ENCODE peak calls at places on chromosome 11, in eight cellular contexts. One of them, this sample, is unnamed.

GRCh38 chr11:2305140-2305861 is 3.5 kb downstream of the TSPAN32 start:
- DNase-seq in transverse colon: peak
- DNase-seq in GM12891: peak
- DNase-seq in testis: peak
- DNase-seq in Peyer's patch: peak
- DNase-seq in IMR-90: peak
- DNase-seq in HCT116: no peak
- DNase-seq in upper lobe of left lung: peak
- DNase-seq in this sample: peak

GRCh38 chr11:71467164-71467563 is 14.2 kb downstream of the NADSYN1 start:
- DNase-seq in IMR-90: no peak
- DNase-seq in Peyer's patch: no peak
- DNase-seq in transverse colon: no peak
- DNase-seq in testis: no peak
- DNase-seq in upper lobe of left lung: no peak
- DNase-seq in HCT116: no peak
- DNase-seq in GM12891: no peak
- DNase-seq in this sample: no peak

GRCh38 chr11:6431861-6432260 is 8.9 kb downstream of the HPX start:
- DNase-seq in GM12891: no peak
- DNase-seq in IMR-90: peak
- DNase-seq in upper lobe of left lung: no peak
- DNase-seq in Peyer's patch: no peak
- DNase-seq in testis: no peak
- DNase-seq in HCT116: peak
- DNase-seq in transverse colon: no peak
- DNase-seq in this sample: no peak

GRCh38 chr11:64876835-64877341 is 1.5 kb downstream of the EHD1 start:
- DNase-seq in Peyer's patch: peak
- DNase-seq in IMR-90: peak
- DNase-seq in transverse colon: peak
- DNase-seq in HCT116: no peak
- DNase-seq in GM12891: no peak
- DNase-seq in upper lobe of left lung: peak
- DNase-seq in testis: peak
- DNase-seq in this sample: no peak

GRCh38 chr11:110251837-110252236 is 44.6 kb downstream of the RDX start:
- DNase-seq in HCT116: peak
- DNase-seq in upper lobe of left lung: no peak
- DNase-seq in Peyer's patch: no peak
- DNase-seq in testis: no peak
- DNase-seq in IMR-90: peak
- DNase-seq in GM12891: no peak
- DNase-seq in transverse colon: no peak
- DNase-seq in this sample: peak

GRCh38 chr11:76161261-76161961 is 44.9 kb downstream of the WNT11 start:
- DNase-seq in transverse colon: no peak
- DNase-seq in testis: no peak
- DNase-seq in Peyer's patch: no peak
- DNase-seq in HCT116: no peak
- DNase-seq in upper lobe of left lung: peak
- DNase-seq in GM12891: no peak
- DNase-seq in IMR-90: no peak
- DNase-seq in this sample: peak

GRCh38 chr11:120413480-120413879 is 77.3 kb downstream of the ARHGEF12 start:
- DNase-seq in upper lobe of left lung: no peak
- DNase-seq in IMR-90: peak
- DNase-seq in transverse colon: no peak
- DNase-seq in GM12891: no peak
- DNase-seq in Peyer's patch: no peak
- DNase-seq in testis: no peak
- DNase-seq in HCT116: no peak
- DNase-seq in this sample: no peak

GRCh38 chr11:17867346-17867745 is 132.8 kb downstream of the KCNC1 start:
- DNase-seq in GM12891: no peak
- DNase-seq in IMR-90: no peak
- DNase-seq in Peyer's patch: no peak
- DNase-seq in upper lobe of left lung: no peak
- DNase-seq in HCT116: no peak
- DNase-seq in testis: no peak
- DNase-seq in transverse colon: no peak
- DNase-seq in this sample: no peak

GRCh38 chr11:72483412-72484186 is 49.3 kb upstream of the CLPB start:
- DNase-seq in transverse colon: no peak
- DNase-seq in HCT116: no peak
- DNase-seq in IMR-90: peak
- DNase-seq in upper lobe of left lung: no peak
- DNase-seq in testis: no peak
- DNase-seq in GM12891: no peak
- DNase-seq in Peyer's patch: no peak
- DNase-seq in this sample: peak

GRCh38 chr11:31619980-31620379 is 110.4 kb downstream of the ELP4 start:
- DNase-seq in HCT116: no peak
- DNase-seq in GM12891: no peak
- DNase-seq in upper lobe of left lung: no peak
- DNase-seq in Peyer's patch: no peak
- DNase-seq in transverse colon: no peak
- DNase-seq in testis: no peak
- DNase-seq in IMR-90: no peak
- DNase-seq in this sample: no peak

GRCh38 chr11:1326435-1327063 is 17.1 kb upstream of the TOLLIP start:
- DNase-seq in HCT116: no peak
- DNase-seq in Peyer's patch: no peak
- DNase-seq in testis: no peak
- DNase-seq in GM12891: no peak
- DNase-seq in transverse colon: no peak
- DNase-seq in upper lobe of left lung: no peak
- DNase-seq in IMR-90: peak
- DNase-seq in this sample: no peak

GRCh38 chr11:112878228-112878627 is 83.0 kb upstream of the NCAM1 start:
- DNase-seq in Peyer's patch: no peak
- DNase-seq in HCT116: no peak
- DNase-seq in GM12891: no peak
- DNase-seq in transverse colon: no peak
- DNase-seq in testis: no peak
- DNase-seq in IMR-90: no peak
- DNase-seq in upper lobe of left lung: no peak
- DNase-seq in this sample: no peak

GRCh38 chr11:101180481-101180880 is 50.9 kb upstream of the PGR start:
- DNase-seq in upper lobe of left lung: no peak
- DNase-seq in transverse colon: no peak
- DNase-seq in HCT116: no peak
- DNase-seq in testis: no peak
- DNase-seq in IMR-90: no peak
- DNase-seq in GM12891: no peak
- DNase-seq in Peyer's patch: no peak
- DNase-seq in this sample: no peak

GRCh38 chr11:32630844-32631243 is 47.2 kb downstream of the EIF3M start:
- DNase-seq in transverse colon: no peak
- DNase-seq in HCT116: no peak
- DNase-seq in IMR-90: no peak
- DNase-seq in testis: no peak
- DNase-seq in Peyer's patch: no peak
- DNase-seq in upper lobe of left lung: no peak
- DNase-seq in GM12891: no peak
- DNase-seq in this sample: no peak

GRCh38 chr11:95923730-95924413 is at the start of gene MTMR2:
- DNase-seq in Peyer's patch: peak
- DNase-seq in IMR-90: peak
- DNase-seq in transverse colon: peak
- DNase-seq in upper lobe of left lung: peak
- DNase-seq in GM12891: peak
- DNase-seq in testis: peak
- DNase-seq in HCT116: peak
- DNase-seq in this sample: peak
- TF ChIP-seq POLR2A in Peyer's patch: peak
- TF ChIP-seq POLR2A in IMR-90: peak
- TF ChIP-seq POLR2A in transverse colon: peak
- TF ChIP-seq POLR2A in upper lobe of left lung: peak
- TF ChIP-seq POLR2A in GM12891: peak
- TF ChIP-seq POLR2A in testis: no peak
- TF ChIP-seq POLR2A in HCT116: peak
- TF ChIP-seq POLR2A in this sample: peak

GRCh38 chr11:106446961-106447360 is 369.5 kb downstream of the AASDHPPT start:
- DNase-seq in IMR-90: no peak
- DNase-seq in GM12891: no peak
- DNase-seq in testis: no peak
- DNase-seq in HCT116: no peak
- DNase-seq in upper lobe of left lung: no peak
- DNase-seq in transverse colon: no peak
- DNase-seq in Peyer's patch: no peak
- DNase-seq in this sample: no peak
- TF ChIP-seq POLR2A in IMR-90: no peak
- TF ChIP-seq POLR2A in GM12891: no peak
- TF ChIP-seq POLR2A in testis: no peak
- TF ChIP-seq POLR2A in HCT116: no peak
- TF ChIP-seq POLR2A in upper lobe of left lung: no peak
- TF ChIP-seq POLR2A in transverse colon: no peak
- TF ChIP-seq POLR2A in Peyer's patch: no peak
- TF ChIP-seq POLR2A in this sample: no peak

GRCh38 chr11:114296190-114296978 is at the start of gene NNMT:
- DNase-seq in HCT116: no peak
- DNase-seq in upper lobe of left lung: no peak
- DNase-seq in IMR-90: peak
- DNase-seq in transverse colon: peak
- DNase-seq in testis: peak
- DNase-seq in GM12891: no peak
- DNase-seq in Peyer's patch: no peak
- DNase-seq in this sample: no peak
- TF ChIP-seq POLR2A in HCT116: no peak
- TF ChIP-seq POLR2A in upper lobe of left lung: no peak
- TF ChIP-seq POLR2A in IMR-90: peak
- TF ChIP-seq POLR2A in transverse colon: peak
- TF ChIP-seq POLR2A in testis: no peak
- TF ChIP-seq POLR2A in GM12891: no peak
- TF ChIP-seq POLR2A in Peyer's patch: peak
- TF ChIP-seq POLR2A in this sample: no peak

GRCh38 chr11:3855808-3856491 is 486 bp downstream of the STIM1 start:
- DNase-seq in transverse colon: peak
- DNase-seq in GM12891: no peak
- DNase-seq in Peyer's patch: peak
- DNase-seq in HCT116: no peak
- DNase-seq in IMR-90: no peak
- DNase-seq in testis: peak
- DNase-seq in upper lobe of left lung: no peak
- DNase-seq in this sample: peak

GRCh38 chr11:3854660-3854976 is 846 bp upstream of the STIM1 start:
- DNase-seq in transverse colon: no peak
- DNase-seq in Peyer's patch: no peak
- DNase-seq in IMR-90: no peak
- DNase-seq in GM12891: no peak
- DNase-seq in testis: no peak
- DNase-seq in upper lobe of left lung: no peak
- DNase-seq in HCT116: no peak
- DNase-seq in this sample: no peak

GRCh38 chr11:3853545-3853842 is 2.0 kb upstream of the STIM1 start:
- DNase-seq in HCT116: no peak
- DNase-seq in upper lobe of left lung: no peak
- DNase-seq in Peyer's patch: no peak
- DNase-seq in GM12891: no peak
- DNase-seq in testis: no peak
- DNase-seq in transverse colon: no peak
- DNase-seq in IMR-90: no peak
- DNase-seq in this sample: no peak

GRCh38 chr11:3853935-3854659 is 1.4 kb upstream of the STIM1 start:
- DNase-seq in IMR-90: no peak
- DNase-seq in Peyer's patch: peak
- DNase-seq in upper lobe of left lung: no peak
- DNase-seq in transverse colon: peak
- DNase-seq in GM12891: no peak
- DNase-seq in testis: peak
- DNase-seq in HCT116: no peak
- DNase-seq in this sample: peak

GRCh38 chr11:3854977-3855807 is at the start of gene STIM1:
- DNase-seq in HCT116: peak
- DNase-seq in GM12891: peak
- DNase-seq in upper lobe of left lung: peak
- DNase-seq in testis: peak
- DNase-seq in transverse colon: peak
- DNase-seq in Peyer's patch: peak
- DNase-seq in IMR-90: peak
- DNase-seq in this sample: peak
- TF ChIP-seq POLR2A in HCT116: no peak
- TF ChIP-seq POLR2A in GM12891: peak
- TF ChIP-seq POLR2A in upper lobe of left lung: peak
- TF ChIP-seq POLR2A in testis: peak
- TF ChIP-seq POLR2A in transverse colon: peak
- TF ChIP-seq POLR2A in Peyer's patch: peak
- TF ChIP-seq POLR2A in IMR-90: peak
- TF ChIP-seq POLR2A in this sample: peak

GRCh38 chr11:66283461-66284105 is 5.4 kb downstream of the YIF1A start:
- DNase-seq in upper lobe of left lung: peak
- DNase-seq in HCT116: no peak
- DNase-seq in IMR-90: no peak
- DNase-seq in Peyer's patch: no peak
- DNase-seq in transverse colon: no peak
- DNase-seq in testis: no peak
- DNase-seq in GM12891: no peak
- DNase-seq in this sample: no peak

GRCh38 chr11:66284526-66285078 is 4.3 kb downstream of the YIF1A start:
- DNase-seq in IMR-90: no peak
- DNase-seq in transverse colon: no peak
- DNase-seq in Peyer's patch: no peak
- DNase-seq in GM12891: no peak
- DNase-seq in testis: no peak
- DNase-seq in HCT116: no peak
- DNase-seq in upper lobe of left lung: peak
- DNase-seq in this sample: no peak

GRCh38 chr11:66281001-66281400 is 3.0 kb downstream of the CNIH2 start:
- DNase-seq in upper lobe of left lung: no peak
- DNase-seq in Peyer's patch: no peak
- DNase-seq in HCT116: no peak
- DNase-seq in IMR-90: no peak
- DNase-seq in testis: no peak
- DNase-seq in GM12891: no peak
- DNase-seq in transverse colon: no peak
- DNase-seq in this sample: no peak

GRCh38 chr11:66281776-66282467 is 3.9 kb downstream of the CNIH2 start:
- DNase-seq in HCT116: no peak
- DNase-seq in testis: no peak
- DNase-seq in GM12891: no peak
- DNase-seq in transverse colon: no peak
- DNase-seq in upper lobe of left lung: no peak
- DNase-seq in IMR-90: no peak
- DNase-seq in Peyer's patch: no peak
- DNase-seq in this sample: no peak

GRCh38 chr11:66282468-66283455 is 4.8 kb downstream of the CNIH2 start:
- DNase-seq in GM12891: peak
- DNase-seq in transverse colon: peak
- DNase-seq in testis: peak
- DNase-seq in IMR-90: peak
- DNase-seq in Peyer's patch: peak
- DNase-seq in upper lobe of left lung: peak
- DNase-seq in HCT116: peak
- DNase-seq in this sample: peak
- TF ChIP-seq POLR2A in GM12891: no peak
- TF ChIP-seq POLR2A in transverse colon: no peak
- TF ChIP-seq POLR2A in testis: no peak
- TF ChIP-seq POLR2A in IMR-90: peak
- TF ChIP-seq POLR2A in Peyer's patch: peak
- TF ChIP-seq POLR2A in upper lobe of left lung: no peak
- TF ChIP-seq POLR2A in HCT116: no peak
- TF ChIP-seq POLR2A in this sample: peak

GRCh38 chr11:128733440-128734115 is 39.7 kb downstream of the FLI1 start:
- DNase-seq in GM12891: no peak
- DNase-seq in IMR-90: peak
- DNase-seq in upper lobe of left lung: no peak
- DNase-seq in HCT116: no peak
- DNase-seq in testis: no peak
- DNase-seq in transverse colon: peak
- DNase-seq in Peyer's patch: peak
- DNase-seq in this sample: no peak
- TF ChIP-seq POLR2A in GM12891: peak
- TF ChIP-seq POLR2A in IMR-90: no peak
- TF ChIP-seq POLR2A in upper lobe of left lung: no peak
- TF ChIP-seq POLR2A in HCT116: no peak
- TF ChIP-seq POLR2A in testis: no peak
- TF ChIP-seq POLR2A in transverse colon: no peak
- TF ChIP-seq POLR2A in Peyer's patch: no peak
- TF ChIP-seq POLR2A in this sample: no peak